ENCODE peak calls at places on chromosome 10, in six cellular contexts. L, G, Q, B, J and D are unnamed samples.

GRCh38 chr10:25175527-25176420 is 973 bp downstream of the GPR158 start:
- DNase-seq in B (no peak), G (no peak), Q (no peak), L (no peak), J (no peak), D (no peak)

GRCh38 chr10:110137142-110137545 is 70.3 kb upstream of the MXI1 start:
- DNase-seq in Q (no peak), J (peak; percentile 59), G (no peak), L (peak; percentile 59), B (peak; percentile 87), D (no peak)

GRCh38 chr10:75390178-75390577 is 11.4 kb downstream of the ZNF503 start:
- DNase-seq in L (no peak), G (no peak), J (no peak), Q (no peak), B (no peak), D (no peak)

GRCh38 chr10:43124574-43125273 is 13.5 kb upstream of the CSGALNACT2 start:
- DNase-seq in Q (no peak), L (no peak), G (no peak), B (no peak), J (no peak), D (no peak)

GRCh38 chr10:34651381-34651780 is 163.7 kb downstream of the PARD3 start:
- DNase-seq in J (no peak), G (no peak), L (no peak), B (no peak), Q (no peak), D (no peak)

GRCh38 chr10:46096909-46097575 is 51.0 kb upstream of the MSMB start:
- DNase-seq in B (no peak), Q (no peak), J (no peak), G (no peak), L (no peak), D (no peak)

GRCh38 chr10:89115876-89116627 is 91.1 kb downstream of the CH25H start:
- DNase-seq in L (peak; percentile 15), G (no peak), Q (no peak), B (peak; percentile 77), J (no peak), D (no peak)

GRCh38 chr10:26574783-26575182 is 122.7 kb upstream of the PDSS1 start:
- DNase-seq in L (no peak), J (no peak), Q (no peak), G (no peak), B (no peak), D (no peak)

GRCh38 chr10:117140525-117140902 is 2.4 kb upstream of the VAX1 start:
- DNase-seq in J (no peak), Q (no peak), B (no peak), L (no peak), G (no peak), D (no peak)

GRCh38 chr10:43026039-43026973 is 50.6 kb upstream of the RET start:
- DNase-seq in Q (no peak), J (no peak), B (no peak), G (no peak), L (no peak), D (no peak)

GRCh38 chr10:72126184-72126871 is 38.0 kb upstream of the SPOCK2 start:
- DNase-seq in L (peak; percentile 43), B (peak; percentile 73), Q (no peak), G (no peak), J (no peak), D (no peak)

GRCh38 chr10:29055091-29055490 is 233.8 kb upstream of the LYZL1 start:
- DNase-seq in B (no peak), Q (no peak), L (no peak), G (no peak), J (no peak), D (no peak)

GRCh38 chr10:93573051-93573909 is 6.8 kb downstream of the FFAR4 start:
- DNase-seq in L (no peak), B (no peak), G (peak; percentile 58), Q (no peak), J (no peak), D (no peak)

GRCh38 chr10:19749185-19749729 is 67.0 kb upstream of the PLXDC2 start:
- DNase-seq in B (peak; percentile 51), J (no peak), Q (no peak), L (no peak), G (no peak), D (no peak)

GRCh38 chr10:47276576-47277351 is 23.2 kb upstream of the GDF10 start:
- DNase-seq in G (no peak), L (no peak), J (no peak), B (no peak), Q (no peak), D (no peak)

GRCh38 chr10:125161570-125162139 is 1.3 kb upstream of the CTBP2 start:
- DNase-seq in L (no peak), Q (no peak), J (no peak), G (no peak), B (peak; percentile 67), D (no peak)

GRCh38 chr10:70965566-70965965 is 77.2 kb upstream of the PCBD1 start:
- DNase-seq in G (no peak), L (no peak), Q (no peak), B (no peak), J (no peak), D (no peak)

GRCh38 chr10:119313645-119314044 is 106.3 kb downstream of the GRK5 start:
- DNase-seq in L (no peak), J (no peak), B (no peak), Q (peak; percentile 59), G (no peak), D (peak; percentile 60)

GRCh38 chr10:83539528-83540308 is 599.6 kb upstream of the GHITM start:
- DNase-seq in L (no peak), B (peak; percentile 12), J (no peak), Q (no peak), G (no peak), D (no peak)

GRCh38 chr10:112804036-112804435 is 146.0 kb upstream of the TCF7L2 start:
- DNase-seq in L (no peak), B (no peak), Q (no peak), G (no peak), J (no peak), D (no peak)

GRCh38 chr10:110376021-110376773 is 71.5 kb upstream of the SMNDC1 start:
- DNase-seq in L (no peak), Q (peak; percentile 49), J (no peak), G (no peak), B (no peak), D (no peak)

GRCh38 chr10:129161184-129161583 is 305.9 kb upstream of the MGMT start:
- DNase-seq in L (no peak), B (no peak), J (peak; percentile 2), Q (no peak), G (no peak), D (no peak)

GRCh38 chr10:103851261-103851660 is 4.1 kb downstream of the SH3PXD2A start:
- DNase-seq in J (no peak), B (no peak), L (no peak), G (no peak), Q (no peak), D (no peak)

GRCh38 chr10:97028126-97028831 is 157.5 kb downstream of the SLIT1 start:
- DNase-seq in L (no peak), G (no peak), B (peak; percentile 54), J (no peak), Q (no peak), D (no peak)

GRCh38 chr10:130771491-130771890 is 540.0 kb downstream of the TCERG1L start:
- DNase-seq in Q (no peak), G (no peak), J (no peak), B (no peak), L (no peak), D (no peak)

GRCh38 chr10:43198682-43199005 is 60.4 kb downstream of the CSGALNACT2 start:
- DNase-seq in J (no peak), B (no peak), L (no peak), G (peak; percentile 13), Q (no peak), D (no peak)

GRCh38 chr10:76305930-76306612 is 874.6 kb downstream of the LRMDA start:
- DNase-seq in Q (no peak), J (no peak), B (no peak), G (no peak), L (no peak), D (no peak)

GRCh38 chr10:124686707-124687376 is 57.3 kb downstream of the FAM53B start:
- DNase-seq in Q (no peak), L (no peak), J (no peak), B (no peak), G (peak; percentile 59), D (no peak)

GRCh38 chr10:34854147-34854601 is 39.1 kb upstream of the PARD3 start:
- DNase-seq in B (peak; percentile 61), Q (no peak), G (no peak), J (no peak), L (peak; percentile 31), D (no peak)